ENCODE peak calls at places on chromosomes 7 and 10, in nine cellular contexts. G, D, U, P, E, Y, F, N and R are unnamed samples.

GRCh38 chr10:1417574-1417973 is 319.8 kb downstream of the ADARB2 start:
- DNase-seq in G (no peak), D (no peak), U (no peak), P (no peak), E (no peak), Y (no peak), F (no peak), N (no peak), R (no peak)

GRCh38 chr7:133618970-133619369 is 366.1 kb downstream of the EXOC4 start:
- DNase-seq in G (no peak), D (no peak), U (no peak), P (peak), E (no peak), Y (no peak), F (no peak), N (no peak), R (no peak)

GRCh38 chr7:128084896-128085608 is 53.8 kb upstream of the LRRC4 start:
- DNase-seq in G (no peak), D (no peak), U (peak), P (no peak), E (no peak), Y (no peak), F (no peak), N (no peak), R (peak)

GRCh38 chr10:44196336-44196735 is 188.6 kb downstream of the CXCL12 start:
- DNase-seq in G (no peak), D (no peak), U (no peak), P (no peak), E (no peak), Y (no peak), F (no peak), N (no peak), R (no peak)

GRCh38 chr10:116891208-116891607 is 41.9 kb downstream of the ENO4 start:
- DNase-seq in G (no peak), D (no peak), U (peak), P (peak), E (no peak), Y (no peak), F (no peak), N (no peak), R (no peak)

GRCh38 chr10:96842896-96843723 is 11.0 kb downstream of the LCOR start:
- DNase-seq in G (no peak), D (no peak), U (no peak), P (no peak), E (no peak), Y (no peak), F (no peak), N (no peak), R (no peak)

GRCh38 chr10:6721964-6722615 is 142.0 kb upstream of the PRKCQ start:
- DNase-seq in G (no peak), D (no peak), U (peak), P (peak), E (no peak), Y (no peak), F (no peak), N (no peak), R (peak)

GRCh38 chr10:60444494-60445064 is 54.9 kb upstream of the ANK3 start:
- DNase-seq in G (no peak), D (no peak), U (peak), P (peak), E (no peak), Y (no peak), F (no peak), N (no peak), R (no peak)

GRCh38 chr10:87531908-87532622 is 27.4 kb downstream of the MINPP1 start:
- DNase-seq in G (no peak), D (no peak), U (peak), P (peak), E (no peak), Y (no peak), F (no peak), N (no peak), R (no peak)

GRCh38 chr10:78916227-78916626 is 152.5 kb upstream of the ZMIZ1 start:
- DNase-seq in G (no peak), D (no peak), U (no peak), P (no peak), E (no peak), Y (no peak), F (no peak), N (no peak), R (no peak)

GRCh38 chr10:6786579-6787031 is 206.5 kb upstream of the PRKCQ start:
- DNase-seq in G (no peak), D (no peak), U (peak), P (peak), E (no peak), Y (no peak), F (no peak), N (no peak), R (peak)